ENCODE peak calls at places on chromosome 9, in seven cellular contexts. One of them, this sample, is unnamed.

GRCh38 chr9:121958530-121958929 is 134.6 kb downstream of the TTLL11 start:
- DNase-seq in CD8-positive, alpha-beta T cell: no peak
- DNase-seq in endodermal cell: no peak
- DNase-seq in PC-9: no peak
- DNase-seq in heart left ventricle: no peak
- DNase-seq in suprapubic skin: no peak
- DNase-seq in choroid plexus epithelial cell: no peak
- DNase-seq in this sample: no peak

GRCh38 chr9:74218374-74219063 is 278.6 kb upstream of the RORB start:
- DNase-seq in CD8-positive, alpha-beta T cell: no peak
- DNase-seq in endodermal cell: no peak
- DNase-seq in PC-9: no peak
- DNase-seq in heart left ventricle: no peak
- DNase-seq in suprapubic skin: no peak
- DNase-seq in choroid plexus epithelial cell: no peak
- DNase-seq in this sample: no peak

GRCh38 chr9:101131326-101131725 is 102.8 kb downstream of the PLPPR1 start:
- DNase-seq in CD8-positive, alpha-beta T cell: no peak
- DNase-seq in endodermal cell: peak; percentile 68
- DNase-seq in PC-9: no peak
- DNase-seq in heart left ventricle: no peak
- DNase-seq in suprapubic skin: no peak
- DNase-seq in choroid plexus epithelial cell: no peak
- DNase-seq in this sample: no peak

GRCh38 chr9:79769476-79770275 is 197.9 kb downstream of the TLE4 start:
- DNase-seq in CD8-positive, alpha-beta T cell: no peak
- DNase-seq in endodermal cell: no peak
- DNase-seq in PC-9: no peak
- DNase-seq in heart left ventricle: no peak
- DNase-seq in suprapubic skin: no peak
- DNase-seq in choroid plexus epithelial cell: peak; percentile 18
- DNase-seq in this sample: no peak

GRCh38 chr9:76216161-76216649 is 178.0 kb downstream of the RFK start:
- DNase-seq in CD8-positive, alpha-beta T cell: no peak
- DNase-seq in endodermal cell: no peak
- DNase-seq in PC-9: peak; percentile 97
- DNase-seq in heart left ventricle: no peak
- DNase-seq in suprapubic skin: no peak
- DNase-seq in choroid plexus epithelial cell: peak; percentile 98
- DNase-seq in this sample: no peak

GRCh38 chr9:121278535-121279169 is 10.7 kb downstream of the GSN start:
- DNase-seq in CD8-positive, alpha-beta T cell: peak; percentile 14
- DNase-seq in endodermal cell: peak; percentile 81
- DNase-seq in PC-9: peak; percentile 93
- DNase-seq in heart left ventricle: peak; percentile 76
- DNase-seq in suprapubic skin: peak; percentile 82
- DNase-seq in choroid plexus epithelial cell: peak; percentile 98
- DNase-seq in this sample: no peak

GRCh38 chr9:132797861-132798659 is 80.0 kb downstream of the AK8 start:
- DNase-seq in CD8-positive, alpha-beta T cell: no peak
- DNase-seq in endodermal cell: peak; percentile 34
- DNase-seq in PC-9: no peak
- DNase-seq in heart left ventricle: no peak
- DNase-seq in suprapubic skin: no peak
- DNase-seq in choroid plexus epithelial cell: peak; percentile 41
- DNase-seq in this sample: peak; percentile 55

GRCh38 chr9:1427856-1428255 is 377.7 kb downstream of the DMRT2 start:
- DNase-seq in CD8-positive, alpha-beta T cell: no peak
- DNase-seq in endodermal cell: no peak
- DNase-seq in PC-9: no peak
- DNase-seq in heart left ventricle: no peak
- DNase-seq in suprapubic skin: no peak
- DNase-seq in choroid plexus epithelial cell: no peak
- DNase-seq in this sample: no peak

GRCh38 chr9:120742951-120743416 is 28.7 kb upstream of the MEGF9 start:
- DNase-seq in CD8-positive, alpha-beta T cell: no peak
- DNase-seq in endodermal cell: no peak
- DNase-seq in PC-9: no peak
- DNase-seq in heart left ventricle: no peak
- DNase-seq in suprapubic skin: no peak
- DNase-seq in choroid plexus epithelial cell: peak; percentile 61
- DNase-seq in this sample: no peak

GRCh38 chr9:136625101-136626065 is 37.3 kb upstream of the EGFL7 start:
- DNase-seq in CD8-positive, alpha-beta T cell: no peak
- DNase-seq in endodermal cell: peak; percentile 79
- DNase-seq in PC-9: no peak
- DNase-seq in heart left ventricle: peak; percentile 93
- DNase-seq in suprapubic skin: peak; percentile 57
- DNase-seq in choroid plexus epithelial cell: peak; percentile 73
- DNase-seq in this sample: no peak

GRCh38 chr9:95074632-95075269 is 242.8 kb downstream of the FANCC start:
- DNase-seq in CD8-positive, alpha-beta T cell: no peak
- DNase-seq in endodermal cell: peak; percentile 34
- DNase-seq in PC-9: no peak
- DNase-seq in heart left ventricle: no peak
- DNase-seq in suprapubic skin: no peak
- DNase-seq in choroid plexus epithelial cell: no peak
- DNase-seq in this sample: peak; percentile 47

GRCh38 chr9:113712053-113712452 is 164.1 kb upstream of the ZNF618 start:
- DNase-seq in CD8-positive, alpha-beta T cell: no peak
- DNase-seq in endodermal cell: no peak
- DNase-seq in PC-9: no peak
- DNase-seq in heart left ventricle: no peak
- DNase-seq in suprapubic skin: no peak
- DNase-seq in choroid plexus epithelial cell: peak; percentile 73
- DNase-seq in this sample: peak; percentile 1

GRCh38 chr9:101791938-101792337 is 53.5 kb upstream of the GRIN3A start:
- DNase-seq in CD8-positive, alpha-beta T cell: no peak
- DNase-seq in endodermal cell: peak; percentile 91
- DNase-seq in PC-9: no peak
- DNase-seq in heart left ventricle: no peak
- DNase-seq in suprapubic skin: no peak
- DNase-seq in choroid plexus epithelial cell: peak; percentile 36
- DNase-seq in this sample: no peak

GRCh38 chr9:137318976-137319375 is 16.9 kb upstream of the NRARP start:
- DNase-seq in CD8-positive, alpha-beta T cell: no peak
- DNase-seq in endodermal cell: peak; percentile 82
- DNase-seq in PC-9: no peak
- DNase-seq in heart left ventricle: peak; percentile 87
- DNase-seq in suprapubic skin: peak; percentile 62
- DNase-seq in choroid plexus epithelial cell: no peak
- DNase-seq in this sample: peak; percentile 72

GRCh38 chr9:79917417-79917816 is 345.7 kb downstream of the TLE4 start:
- DNase-seq in CD8-positive, alpha-beta T cell: no peak
- DNase-seq in endodermal cell: no peak
- DNase-seq in PC-9: no peak
- DNase-seq in heart left ventricle: no peak
- DNase-seq in suprapubic skin: no peak
- DNase-seq in choroid plexus epithelial cell: no peak
- DNase-seq in this sample: no peak

GRCh38 chr9:125558453-125559084 is 148.4 kb downstream of the MAPKAP1 start:
- DNase-seq in CD8-positive, alpha-beta T cell: peak; percentile 22
- DNase-seq in endodermal cell: peak; percentile 84
- DNase-seq in PC-9: peak; percentile 56
- DNase-seq in heart left ventricle: no peak
- DNase-seq in suprapubic skin: no peak
- DNase-seq in choroid plexus epithelial cell: peak; percentile 90
- DNase-seq in this sample: no peak

GRCh38 chr9:72602629-72603028 is 81.2 kb downstream of the TMC1 start:
- DNase-seq in CD8-positive, alpha-beta T cell: no peak
- DNase-seq in endodermal cell: no peak
- DNase-seq in PC-9: no peak
- DNase-seq in heart left ventricle: no peak
- DNase-seq in suprapubic skin: no peak
- DNase-seq in choroid plexus epithelial cell: no peak
- DNase-seq in this sample: no peak

GRCh38 chr9:127586537-127586936 is 25.5 kb upstream of the STXBP1 start:
- DNase-seq in CD8-positive, alpha-beta T cell: peak; percentile 43
- DNase-seq in endodermal cell: peak; percentile 92
- DNase-seq in PC-9: no peak
- DNase-seq in heart left ventricle: peak; percentile 83
- DNase-seq in suprapubic skin: peak; percentile 87
- DNase-seq in choroid plexus epithelial cell: peak; percentile 88
- DNase-seq in this sample: peak; percentile 80

GRCh38 chr9:5186416-5187169 is 1.2 kb upstream of the INSL6 start:
- DNase-seq in CD8-positive, alpha-beta T cell: peak; percentile 39
- DNase-seq in endodermal cell: peak; percentile 81
- DNase-seq in PC-9: peak; percentile 44
- DNase-seq in heart left ventricle: no peak
- DNase-seq in suprapubic skin: no peak
- DNase-seq in choroid plexus epithelial cell: peak; percentile 85
- DNase-seq in this sample: no peak

GRCh38 chr9:108609227-108609894 is 246.4 kb downstream of the ACTL7B start:
- DNase-seq in CD8-positive, alpha-beta T cell: no peak
- DNase-seq in endodermal cell: no peak
- DNase-seq in PC-9: no peak
- DNase-seq in heart left ventricle: no peak
- DNase-seq in suprapubic skin: no peak
- DNase-seq in choroid plexus epithelial cell: no peak
- DNase-seq in this sample: no peak

GRCh38 chr9:93087971-93088655 is 7.9 kb upstream of the CARD19 start:
- DNase-seq in CD8-positive, alpha-beta T cell: no peak
- DNase-seq in endodermal cell: peak; percentile 15
- DNase-seq in PC-9: no peak
- DNase-seq in heart left ventricle: no peak
- DNase-seq in suprapubic skin: peak; percentile 37
- DNase-seq in choroid plexus epithelial cell: no peak
- DNase-seq in this sample: no peak

GRCh38 chr9:14180077-14180941 is 133.6 kb downstream of the NFIB start:
- DNase-seq in CD8-positive, alpha-beta T cell: no peak
- DNase-seq in endodermal cell: no peak
- DNase-seq in PC-9: no peak
- DNase-seq in heart left ventricle: no peak
- DNase-seq in suprapubic skin: no peak
- DNase-seq in choroid plexus epithelial cell: no peak
- DNase-seq in this sample: no peak

GRCh38 chr9:11064853-11065252 is 452.1 kb upstream of the PTPRD start:
- DNase-seq in CD8-positive, alpha-beta T cell: no peak
- DNase-seq in endodermal cell: no peak
- DNase-seq in PC-9: peak; percentile 91
- DNase-seq in heart left ventricle: no peak
- DNase-seq in suprapubic skin: no peak
- DNase-seq in choroid plexus epithelial cell: no peak
- DNase-seq in this sample: no peak

GRCh38 chr9:69554945-69555344 is 117.2 kb downstream of the APBA1 start:
- DNase-seq in CD8-positive, alpha-beta T cell: no peak
- DNase-seq in endodermal cell: no peak
- DNase-seq in PC-9: no peak
- DNase-seq in heart left ventricle: no peak
- DNase-seq in suprapubic skin: no peak
- DNase-seq in choroid plexus epithelial cell: peak; percentile 86
- DNase-seq in this sample: no peak

GRCh38 chr9:85200726-85201402 is 531.3 kb downstream of the NTRK2 start:
- DNase-seq in CD8-positive, alpha-beta T cell: no peak
- DNase-seq in endodermal cell: no peak
- DNase-seq in PC-9: no peak
- DNase-seq in heart left ventricle: no peak
- DNase-seq in suprapubic skin: no peak
- DNase-seq in choroid plexus epithelial cell: no peak
- DNase-seq in this sample: no peak

GRCh38 chr9:138047469-138048040 is 170.0 kb downstream of the CACNA1B start:
- DNase-seq in CD8-positive, alpha-beta T cell: no peak
- DNase-seq in endodermal cell: no peak
- DNase-seq in PC-9: no peak
- DNase-seq in heart left ventricle: peak; percentile 39
- DNase-seq in suprapubic skin: peak; percentile 30
- DNase-seq in choroid plexus epithelial cell: no peak
- DNase-seq in this sample: peak; percentile 32

GRCh38 chr9:2234371-2234893 is 219.3 kb downstream of the SMARCA2 start:
- DNase-seq in CD8-positive, alpha-beta T cell: no peak
- DNase-seq in endodermal cell: no peak
- DNase-seq in PC-9: no peak
- DNase-seq in heart left ventricle: no peak
- DNase-seq in suprapubic skin: no peak
- DNase-seq in choroid plexus epithelial cell: no peak
- DNase-seq in this sample: no peak

GRCh38 chr9:137042751-137043727 is 2.9 kb downstream of the NPDC1 start:
- DNase-seq in CD8-positive, alpha-beta T cell: no peak
- DNase-seq in endodermal cell: no peak
- DNase-seq in PC-9: no peak
- DNase-seq in heart left ventricle: no peak
- DNase-seq in suprapubic skin: no peak
- DNase-seq in choroid plexus epithelial cell: no peak
- DNase-seq in this sample: no peak

GRCh38 chr9:136138566-136138965 is 19.9 kb upstream of the TMEM250 start:
- DNase-seq in CD8-positive, alpha-beta T cell: peak; percentile 17
- DNase-seq in endodermal cell: peak; percentile 95
- DNase-seq in PC-9: no peak
- DNase-seq in heart left ventricle: no peak
- DNase-seq in suprapubic skin: no peak
- DNase-seq in choroid plexus epithelial cell: peak; percentile 43
- DNase-seq in this sample: no peak

GRCh38 chr9:37678789-37679273 is 28.1 kb downstream of the FRMPD1 start:
- DNase-seq in CD8-positive, alpha-beta T cell: no peak
- DNase-seq in endodermal cell: no peak
- DNase-seq in PC-9: no peak
- DNase-seq in heart left ventricle: no peak
- DNase-seq in suprapubic skin: no peak
- DNase-seq in choroid plexus epithelial cell: peak; percentile 4
- DNase-seq in this sample: no peak
- TF ChIP-seq CTCF in CD8-positive, alpha-beta T cell: no peak
- TF ChIP-seq CTCF in endodermal cell: peak; percentile 38
- TF ChIP-seq CTCF in PC-9: no peak
- TF ChIP-seq CTCF in heart left ventricle: no peak
- TF ChIP-seq CTCF in suprapubic skin: no peak
- TF ChIP-seq CTCF in choroid plexus epithelial cell: no peak
- TF ChIP-seq CTCF in this sample: no peak

GRCh38 chr9:38066167-38066906 is 2.7 kb downstream of the SHB start:
- DNase-seq in CD8-positive, alpha-beta T cell: no peak
- DNase-seq in endodermal cell: no peak
- DNase-seq in PC-9: no peak
- DNase-seq in heart left ventricle: no peak
- DNase-seq in suprapubic skin: peak; percentile 19
- DNase-seq in choroid plexus epithelial cell: no peak
- DNase-seq in this sample: no peak
- TF ChIP-seq CTCF in CD8-positive, alpha-beta T cell: no peak
- TF ChIP-seq CTCF in endodermal cell: peak; percentile 70
- TF ChIP-seq CTCF in PC-9: no peak
- TF ChIP-seq CTCF in heart left ventricle: no peak
- TF ChIP-seq CTCF in suprapubic skin: no peak
- TF ChIP-seq CTCF in choroid plexus epithelial cell: peak; percentile 47
- TF ChIP-seq CTCF in this sample: peak; percentile 38

GRCh38 chr9:130167927-130168326 is 4.3 kb upstream of the NCS1 start:
- DNase-seq in CD8-positive, alpha-beta T cell: no peak
- DNase-seq in endodermal cell: peak; percentile 87
- DNase-seq in PC-9: no peak
- DNase-seq in heart left ventricle: no peak
- DNase-seq in suprapubic skin: no peak
- DNase-seq in choroid plexus epithelial cell: no peak
- DNase-seq in this sample: no peak
- TF ChIP-seq CTCF in CD8-positive, alpha-beta T cell: no peak
- TF ChIP-seq CTCF in endodermal cell: peak; percentile 78
- TF ChIP-seq CTCF in PC-9: no peak
- TF ChIP-seq CTCF in heart left ventricle: no peak
- TF ChIP-seq CTCF in suprapubic skin: no peak
- TF ChIP-seq CTCF in choroid plexus epithelial cell: peak; percentile 33
- TF ChIP-seq CTCF in this sample: no peak

DNA sequence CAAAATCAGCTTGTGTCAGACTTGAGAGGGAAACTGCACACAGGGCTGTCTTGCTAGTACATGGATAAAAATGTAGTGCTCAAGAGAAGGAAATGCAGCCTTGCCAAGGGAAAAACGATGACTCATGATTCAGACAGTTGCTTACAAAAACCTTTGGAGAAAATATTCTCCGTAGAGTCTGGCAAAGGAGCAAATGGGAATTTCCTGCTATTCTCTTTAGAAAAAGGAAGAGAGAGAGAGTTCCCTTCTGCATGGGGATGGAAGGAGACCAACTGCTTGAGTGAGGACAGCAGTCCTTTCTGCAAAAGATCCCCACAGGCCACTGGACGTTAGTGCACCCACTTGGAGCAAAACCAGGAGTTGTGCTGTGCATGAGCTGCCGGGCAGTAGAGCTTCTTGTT is 7.6 kb downstream of the IFNB1 start:
- DNase-seq in CD8-positive, alpha-beta T cell: no peak
- DNase-seq in endodermal cell: peak; percentile 67
- DNase-seq in PC-9: peak; percentile 65
- DNase-seq in heart left ventricle: peak; percentile 47
- DNase-seq in suprapubic skin: no peak
- DNase-seq in choroid plexus epithelial cell: peak; percentile 97
- DNase-seq in this sample: no peak
- TF ChIP-seq CTCF in CD8-positive, alpha-beta T cell: no peak
- TF ChIP-seq CTCF in endodermal cell: peak; percentile 58
- TF ChIP-seq CTCF in PC-9: no peak
- TF ChIP-seq CTCF in heart left ventricle: no peak
- TF ChIP-seq CTCF in suprapubic skin: no peak
- TF ChIP-seq CTCF in choroid plexus epithelial cell: peak; percentile 49
- TF ChIP-seq CTCF in this sample: peak; percentile 58

This sample was measured in type B pancreatic cell.